ENCODE peak calls at places on chromosome 16, in ten cellular contexts. D is H9, K is adrenal gland, P is H1, O is IMR-90, N is lung, S is stomach, F is heart right ventricle, J is tibial artery, U is psoas muscle. R is an unnamed sample.

GRCh38 chr16:11053916-11054460 is 109.6 kb downstream of the CLEC16A start:
- DNase-seq in D (no peak), K (no peak), P (no peak), O (no peak), N (no peak), S (no peak), F (no peak), J (no peak), U (no peak), R (no peak)

GRCh38 chr16:72963921-72964320 is 84.0 kb downstream of the ZFHX3 start:
- DNase-seq in D (no peak), K (no peak), P (no peak), O (peak; percentile 78), N (no peak), S (no peak), F (no peak), J (peak; percentile 3), U (no peak), R (no peak)

GRCh38 chr16:54597222-54597621 is 310.6 kb upstream of the IRX3 start:
- DNase-seq in D (no peak), K (no peak), P (no peak), O (no peak), N (no peak), S (no peak), F (no peak), J (no peak), U (no peak), R (no peak)

GRCh38 chr16:70511833-70512232 is 11.5 kb downstream of the COG4 start:
- DNase-seq in D (no peak), K (no peak), P (no peak), O (no peak), N (no peak), S (no peak), F (no peak), J (no peak), U (no peak), R (no peak)

GRCh38 chr16:78198299-78198698 is 98.8 kb downstream of the WWOX start:
- DNase-seq in D (no peak), K (no peak), P (no peak), O (no peak), N (no peak), S (no peak), F (no peak), J (no peak), U (no peak), R (no peak)

GRCh38 chr16:85448557-85449194 is 164.4 kb upstream of the GSE1 start:
- DNase-seq in D (no peak), K (no peak), P (no peak), O (no peak), N (no peak), S (peak; percentile 84), F (no peak), J (no peak), U (no peak), R (peak; percentile 89)

GRCh38 chr16:2842340-2843000 is 12.4 kb downstream of the ZG16B start:
- DNase-seq in D (peak; percentile 80), K (peak; percentile 71), P (no peak), O (no peak), N (peak; percentile 61), S (peak; percentile 50), F (peak; percentile 67), J (no peak), U (peak; percentile 72), R (peak; percentile 86)

GRCh38 chr16:74601131-74601871 is 5.6 kb downstream of the GLG1 start:
- DNase-seq in D (no peak), K (no peak), P (no peak), O (no peak), N (no peak), S (no peak), F (no peak), J (no peak), U (no peak), R (no peak)

GRCh38 chr16:73063854-73064226 is 15.9 kb upstream of the ZFHX3 start:
- DNase-seq in D (no peak), K (no peak), P (no peak), O (no peak), N (no peak), S (no peak), F (no peak), J (no peak), U (no peak), R (no peak)

GRCh38 chr16:75640598-75640997 is 6.9 kb downstream of the KARS1 start:
- DNase-seq in D (no peak), K (no peak), P (no peak), O (peak; percentile 86), N (no peak), S (no peak), F (no peak), J (no peak), U (no peak), R (no peak)

GRCh38 chr16:84048306-84048705 is 5.7 kb upstream of the SLC38A8 start:
- DNase-seq in D (peak; percentile 67), K (no peak), P (no peak), O (no peak), N (no peak), S (peak; percentile 59), F (no peak), J (no peak), U (no peak), R (no peak)

GRCh38 chr16:11715246-11715947 is 27.3 kb downstream of the TXNDC11 start:
- DNase-seq in D (no peak), K (no peak), P (no peak), O (no peak), N (no peak), S (no peak), F (no peak), J (no peak), U (no peak), R (no peak)

GRCh38 chr16:78105517-78105916 is 6.1 kb downstream of the WWOX start:
- DNase-seq in D (no peak), K (no peak), P (no peak), O (no peak), N (no peak), S (no peak), F (no peak), J (no peak), U (no peak), R (no peak)

GRCh38 chr16:49463529-49463928 is 89.9 kb downstream of the C16orf78 start:
- DNase-seq in D (peak; percentile 26), K (no peak), P (no peak), O (no peak), N (no peak), S (peak; percentile 44), F (no peak), J (no peak), U (no peak), R (no peak)

GRCh38 chr16:87628940-87629339 is 26.6 kb downstream of the JPH3 start:
- DNase-seq in D (no peak), K (peak; percentile 96), P (no peak), O (peak; percentile 28), N (no peak), S (no peak), F (no peak), J (no peak), U (peak; percentile 30), R (no peak)

GRCh38 chr16:1759511-1759910 is 11.8 kb downstream of the NME3 start:
- DNase-seq in D (no peak), K (no peak), P (no peak), O (no peak), N (no peak), S (no peak), F (no peak), J (no peak), U (no peak), R (no peak)
- TF ChIP-seq CTCF in D (no peak), K (no peak), P (no peak), O (no peak), N (no peak), S (no peak), F (no peak), J (no peak), U (no peak), R (no peak)

DNA sequence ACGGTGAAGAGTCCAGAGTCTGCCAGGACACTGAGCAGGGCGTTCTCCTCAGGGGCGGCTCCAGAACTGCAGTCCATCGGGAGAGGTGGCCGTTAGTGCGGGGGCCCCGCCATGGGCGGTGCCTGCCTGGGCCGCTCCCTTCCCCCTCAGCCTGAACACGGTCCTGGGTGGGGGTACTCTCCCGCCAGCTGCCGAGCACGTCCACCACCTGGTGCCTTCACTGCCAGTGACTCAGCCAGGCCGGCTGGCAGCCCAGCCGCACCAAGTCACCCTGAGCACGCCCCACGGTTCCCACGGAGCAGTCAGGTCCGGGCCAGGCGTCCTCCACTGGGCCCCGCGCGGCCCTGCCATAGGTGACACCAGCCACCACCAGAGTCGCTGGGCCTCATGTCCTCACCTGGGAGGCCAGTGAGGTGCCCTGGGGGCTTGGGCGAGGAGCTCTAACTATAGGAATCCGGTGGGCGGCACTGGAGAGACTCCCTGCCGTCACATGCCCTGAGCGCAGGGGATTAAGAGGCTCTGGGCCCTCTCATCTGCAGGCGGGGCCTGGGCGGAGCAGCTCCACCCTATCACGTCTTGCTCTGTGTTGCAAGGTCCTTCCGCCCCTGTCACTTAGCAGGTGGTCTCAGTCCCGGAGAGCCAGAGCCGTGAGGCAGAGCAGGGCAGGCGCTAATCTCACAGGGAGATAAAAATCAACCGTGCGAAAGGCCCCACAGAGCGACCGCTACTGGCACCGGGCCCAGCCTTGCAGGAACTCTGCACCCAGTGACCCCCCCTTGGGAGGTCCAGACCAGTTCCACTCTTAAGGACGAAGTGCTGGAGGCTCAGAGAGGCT is 14.3 kb downstream of the PIEZO1 start:
- DNase-seq in D (peak; percentile 92), K (peak; percentile 48), P (peak; percentile 69), O (peak; percentile 87), N (peak; percentile 73), S (peak; percentile 40), F (peak; percentile 74), J (no peak), U (peak; percentile 68), R (peak; percentile 78)
- H3K4me1 ChIP-seq in D (no peaks in the 10 kb centered on the region), K (peaks cover 52% of the 10 kb centered on the region), P (peaks cover 37% of the 10 kb centered on the region), O (peaks cover 62% of the 10 kb centered on the region), N (peaks cover 7% of the 10 kb centered on the region), S (peaks cover 76% of the 10 kb centered on the region), F (peaks cover 63% of the 10 kb centered on the region), J (peaks cover 58% of the 10 kb centered on the region), U (peaks cover 10% of the 10 kb centered on the region), R (peaks cover 26% of the 10 kb centered on the region)

DNA sequence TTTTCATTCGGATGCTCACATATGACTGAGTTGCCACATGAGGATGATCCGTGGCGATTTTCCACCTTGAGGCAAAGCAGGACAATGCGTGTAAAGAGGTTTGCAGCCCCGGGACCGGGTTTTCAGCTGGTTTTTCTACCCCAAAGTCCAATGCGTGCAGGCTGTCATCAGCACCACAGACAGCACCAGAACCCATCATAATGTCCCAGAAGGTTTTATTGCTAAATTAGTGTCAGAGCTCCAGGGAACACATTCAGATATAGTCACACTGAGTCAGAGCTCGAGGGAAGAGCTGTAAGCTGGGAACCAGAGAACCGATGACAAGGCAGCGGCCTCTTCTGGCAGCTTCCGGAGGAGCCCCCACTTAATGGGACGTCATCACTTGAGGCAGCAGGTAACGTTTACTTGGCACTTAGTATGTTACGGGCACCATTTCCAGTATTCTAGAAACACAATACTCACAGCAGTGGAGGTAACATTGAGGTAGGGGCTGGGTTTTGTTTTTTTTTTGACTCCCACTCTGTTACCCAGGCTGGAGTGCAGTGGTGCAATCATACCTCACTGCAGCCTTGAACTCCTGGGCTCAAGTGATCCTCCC is 8.9 kb upstream of the NAGPA start:
- DNase-seq in D (no peak), K (no peak), P (no peak), O (peak; percentile 60), N (no peak), S (no peak), F (no peak), J (no peak), U (no peak), R (no peak)
- TF ChIP-seq CTCF in D (peak; percentile 60), K (no peak), P (peak; percentile 49), O (peak; percentile 18), N (no peak), S (no peak), F (no peak), J (no peak), U (no peak), R (no peak)

GRCh38 chr16:22428654-22429053 is 54.2 kb upstream of the CDR2 start:
- DNase-seq in D (no peak), K (peak; percentile 74), P (no peak), O (no peak), N (no peak), S (no peak), F (peak; percentile 56), J (no peak), U (no peak), R (no peak)
- H3K4me1 ChIP-seq in D (no peaks in the 10 kb centered on the region), K (peaks cover 25% of the 10 kb centered on the region), P (no peaks in the 10 kb centered on the region), O (peaks cover 13% of the 10 kb centered on the region), N (no peaks in the 10 kb centered on the region), S (peaks cover 6% of the 10 kb centered on the region), F (no peaks in the 10 kb centered on the region), J (peaks cover 8% of the 10 kb centered on the region), U (peaks cover 17% of the 10 kb centered on the region), R (no peaks in the 10 kb centered on the region)

R was measured in BE2C.